ENCODE peak calls at places on chromosomes 3 and 15, in four cellular contexts. Z is GF-D8, O is ELF-1, H is fibroblast of mammary gland. T is an unnamed sample.

GRCh38 chr3:33115024-33115768 is 1.4 kb downstream of the CRTAP start:
- DNase-seq in Z (peak; percentile 71), O (peak; percentile 66), H (peak; percentile 97), T (peak; percentile 69)

GRCh38 chr3:194685050-194685722 is 497 bp upstream of the FAM43A start:
- DNase-seq in Z (no peak), O (no peak), H (no peak), T (no peak)

GRCh38 chr3:76487446-76487845 is 552.5 kb upstream of the ROBO2 start:
- DNase-seq in Z (no peak), O (no peak), H (no peak), T (no peak)

GRCh38 chr3:13025090-13025489 is 48.1 kb downstream of the IQSEC1 start:
- DNase-seq in Z (no peak), O (no peak), H (peak; percentile 72), T (no peak)

GRCh38 chr3:195892105-195892354 is 16.3 kb downstream of the TNK2 start:
- DNase-seq in Z (no peak), O (no peak), H (no peak), T (no peak)

GRCh38 chr3:188468672-188469071 is 314.7 kb downstream of the LPP start:
- DNase-seq in Z (no peak), O (no peak), H (peak; percentile 68), T (no peak)

GRCh38 chr3:121768452-121768851 is 18.9 kb upstream of the GOLGB1 start:
- DNase-seq in Z (no peak), O (no peak), H (no peak), T (no peak)

GRCh38 chr15:51229907-51230328 is 108.5 kb downstream of the CYP19A1 start:
- DNase-seq in Z (no peak), O (peak; percentile 18), H (peak; percentile 71), T (no peak)

GRCh38 chr15:33994005-33994615 is 25.8 kb downstream of the CHRM5 start:
- DNase-seq in Z (no peak), O (peak; percentile 60), H (peak; percentile 45), T (no peak)